ENCODE peak calls at places on chromosomes 3 and 15, in seven cellular contexts. S is HCT116, X is MM.1S, N is GM23338, B is PC-3, H is GM23248, O is OCI-LY7. V is an unnamed sample.

GRCh38 chr15:101615986-101616848 is 36.0 kb downstream of the TM2D3 start:
- DNase-seq in S (peak), X (no peak), N (peak), B (peak), H (peak), O (no peak), V (peak)

GRCh38 chr3:26920579-26920978 is 298.0 kb downstream of the LRRC3B start:
- DNase-seq in S (no peak), X (no peak), N (peak), B (no peak), H (no peak), O (no peak), V (no peak)

GRCh38 chr3:16484216-16484615 is 29.3 kb downstream of the RFTN1 start:
- DNase-seq in S (no peak), X (no peak), N (no peak), B (no peak), H (peak), O (no peak), V (peak)

GRCh38 chr15:62497356-62497755 is 332.3 kb upstream of the C2CD4B start:
- DNase-seq in S (no peak), X (no peak), N (no peak), B (no peak), H (peak), O (no peak), V (no peak)

GRCh38 chr3:12343091-12343494 is 54.2 kb downstream of the PPARG start:
- DNase-seq in S (no peak), X (no peak), N (no peak), B (peak), H (no peak), O (no peak), V (no peak)

GRCh38 chr15:91291673-91292072 is 191.6 kb downstream of the SV2B start:
- DNase-seq in S (peak), X (no peak), N (peak), B (no peak), H (no peak), O (peak), V (no peak)

GRCh38 chr3:32895701-32896100 is 55.7 kb upstream of the CCR4 start:
- DNase-seq in S (no peak), X (no peak), N (no peak), B (no peak), H (no peak), O (no peak), V (no peak)

GRCh38 chr3:175398676-175399075 is 539.5 kb downstream of the NAALADL2 start:
- DNase-seq in S (no peak), X (no peak), N (no peak), B (no peak), H (peak), O (no peak), V (no peak)

GRCh38 chr3:17850448-17850847 is 108.0 kb upstream of the TBC1D5 start:
- DNase-seq in S (no peak), X (no peak), N (no peak), B (no peak), H (peak), O (no peak), V (no peak)

GRCh38 chr3:112005091-112005672 is 6.5 kb downstream of the TAGLN3 start:
- DNase-seq in S (no peak), X (no peak), N (no peak), B (peak), H (peak), O (no peak), V (no peak)

GRCh38 chr15:83565553-83566159 is 88.3 kb upstream of the ADAMTSL3 start:
- DNase-seq in S (peak), X (peak), N (peak), B (peak), H (peak), O (peak), V (peak)

GRCh38 chr3:11601446-11602241 is 42.1 kb downstream of the VGLL4 start:
- DNase-seq in S (no peak), X (no peak), N (no peak), B (peak), H (peak), O (peak), V (no peak)

GRCh38 chr15:69478259-69478687 is 25.7 kb downstream of the RPLP1 start:
- DNase-seq in S (peak), X (peak), N (peak), B (peak), H (peak), O (peak), V (peak)

GRCh38 chr3:45088543-45088942 is 57.6 kb downstream of the CDCP1 start:
- DNase-seq in S (no peak), X (no peak), N (no peak), B (peak), H (no peak), O (no peak), V (no peak)

GRCh38 chr3:139506792-139507191 is 30.5 kb upstream of the RBP2 start:
- DNase-seq in S (no peak), X (no peak), N (peak), B (peak), H (no peak), O (no peak), V (peak)

GRCh38 chr3:43445820-43446219 is 159.5 kb downstream of the SNRK start:
- DNase-seq in S (no peak), X (no peak), N (peak), B (no peak), H (no peak), O (no peak), V (no peak)

GRCh38 chr3:63948995-63949394 is 36.8 kb upstream of the SCAANT1 start:
- DNase-seq in S (no peak), X (no peak), N (peak), B (no peak), H (peak), O (no peak), V (no peak)

GRCh38 chr15:77033729-77034619 is 36.9 kb downstream of the TSPAN3 start:
- DNase-seq in S (no peak), X (no peak), N (no peak), B (no peak), H (no peak), O (no peak), V (peak)

GRCh38 chr3:183664913-183665381 is 29.5 kb downstream of the KLHL24 start:
- DNase-seq in S (no peak), X (no peak), N (no peak), B (peak), H (peak), O (no peak), V (no peak)

GRCh38 chr3:46619845-46620778 is 7.8 kb downstream of the FAM240A start:
- DNase-seq in S (no peak), X (no peak), N (peak), B (no peak), H (peak), O (no peak), V (no peak)

GRCh38 chr15:57526076-57526475 is 65.6 kb upstream of the MYZAP start:
- DNase-seq in S (no peak), X (no peak), N (no peak), B (no peak), H (peak), O (no peak), V (no peak)

GRCh38 chr15:100103828-100104227 is 237.9 kb downstream of the ADAMTS17 start:
- DNase-seq in S (no peak), X (no peak), N (no peak), B (no peak), H (no peak), O (no peak), V (no peak)

GRCh38 chr3:29286841-29287240 is 6.0 kb downstream of the RBMS3 start:
- DNase-seq in S (no peak), X (no peak), N (no peak), B (no peak), H (peak), O (no peak), V (no peak)

GRCh38 chr3:178551916-178552321 is 15.7 kb downstream of the KCNMB2 start:
- DNase-seq in S (no peak), X (no peak), N (no peak), B (no peak), H (peak), O (no peak), V (peak)

GRCh38 chr3:100317928-100318327 is 16.6 kb upstream of the NIT2 start:
- DNase-seq in S (no peak), X (peak), N (no peak), B (no peak), H (no peak), O (no peak), V (no peak)

GRCh38 chr3:136277634-136278033 is 27.5 kb downstream of the PCCB start:
- DNase-seq in S (no peak), X (peak), N (peak), B (no peak), H (no peak), O (no peak), V (no peak)

GRCh38 chr15:32682569-32682968 is 35.2 kb upstream of the GREM1 start:
- DNase-seq in S (no peak), X (no peak), N (no peak), B (peak), H (peak), O (no peak), V (peak)

GRCh38 chr3:40645883-40646282 is 121.1 kb downstream of the ZNF621 start:
- DNase-seq in S (no peak), X (no peak), N (no peak), B (peak), H (no peak), O (no peak), V (peak)

GRCh38 chr3:51099794-51100542 is 285.1 kb upstream of the MANF start:
- DNase-seq in S (peak), X (no peak), N (peak), B (peak), H (peak), O (peak), V (peak)

GRCh38 chr3:197940745-197941384 is 9.1 kb upstream of the RPL35A start:
- DNase-seq in S (no peak), X (no peak), N (no peak), B (no peak), H (no peak), O (no peak), V (no peak)

GRCh38 chr3:31504230-31504629 is 28.5 kb upstream of the STT3B start:
- DNase-seq in S (no peak), X (no peak), N (no peak), B (no peak), H (no peak), O (no peak), V (no peak)

GRCh38 chr3:36476274-36476942 is 96.1 kb downstream of the STAC start:
- DNase-seq in S (no peak), X (no peak), N (no peak), B (no peak), H (peak), O (no peak), V (no peak)

GRCh38 chr3:168327836-168328235 is 232.1 kb upstream of the GOLIM4 start:
- DNase-seq in S (no peak), X (no peak), N (no peak), B (no peak), H (no peak), O (no peak), V (no peak)

GRCh38 chr3:146636881-146637280 is 31.7 kb upstream of the PLSCR5 start:
- DNase-seq in S (no peak), X (no peak), N (no peak), B (no peak), H (no peak), O (no peak), V (no peak)
- H2AFZ ChIP-seq in S (no peak), X (no peak), N (peak), B (no peak), H (no peak), O (no peak), V (no peak)

DNA sequence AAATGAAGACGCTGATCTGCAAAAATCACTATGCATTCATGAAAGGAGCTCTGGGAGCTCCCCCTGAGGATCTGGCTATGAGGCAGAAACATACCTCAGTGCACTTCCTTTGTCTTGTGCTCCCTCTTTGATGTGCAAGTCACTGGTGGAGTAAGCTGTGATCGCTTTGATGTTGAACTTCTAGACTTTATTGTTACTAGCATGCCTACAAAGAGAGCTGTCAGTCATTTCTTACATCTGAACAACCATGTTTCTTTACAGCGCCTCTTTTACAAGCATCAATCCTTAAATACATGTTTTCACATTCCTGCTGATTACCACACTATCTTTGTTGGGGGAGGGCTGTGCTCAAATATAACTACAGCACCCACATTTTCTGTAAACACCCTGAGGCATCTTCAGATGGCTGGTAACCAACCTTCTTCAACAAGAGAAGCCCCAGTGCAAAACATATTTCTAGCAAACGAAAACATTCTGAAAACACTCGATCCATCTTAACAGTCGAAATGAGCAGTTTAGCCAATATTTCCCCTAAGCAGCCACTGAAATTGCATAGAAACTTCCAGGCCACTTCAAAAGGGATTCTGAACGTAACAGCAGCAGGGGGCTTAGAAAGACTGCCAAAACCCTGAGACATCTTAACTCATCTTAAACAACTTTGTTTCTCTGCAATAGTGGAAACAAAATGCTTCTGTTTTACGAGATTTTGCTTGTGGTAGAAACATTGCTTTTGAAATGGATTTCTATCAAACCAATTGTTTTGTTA is 101.9 kb upstream of the ICE2 start:
- DNase-seq in S (no peak), X (no peak), N (peak), B (no peak), H (no peak), O (peak), V (no peak)
- TF ChIP-seq EZH2phosphoT487 in S (no peak), X (no peak), N (no peak), B (no peak), H (no peak), O (no peak), V (no peak)

GRCh38 chr3:141147657-141148056 is 84.0 kb upstream of the PXYLP1 start:
- DNase-seq in S (no peak), X (no peak), N (peak), B (peak), H (no peak), O (no peak), V (no peak)

GRCh38 chr3:141146979-141147470 is 84.6 kb upstream of the PXYLP1 start:
- DNase-seq in S (no peak), X (no peak), N (no peak), B (no peak), H (no peak), O (no peak), V (no peak)

GRCh38 chr3:141148169-141148568 is 83.5 kb upstream of the PXYLP1 start:
- DNase-seq in S (no peak), X (no peak), N (no peak), B (no peak), H (no peak), O (no peak), V (no peak)

GRCh38 chr3:141148770-141149169 is 82.9 kb upstream of the PXYLP1 start:
- DNase-seq in S (no peak), X (no peak), N (no peak), B (no peak), H (no peak), O (no peak), V (no peak)

GRCh38 chr3:141143546-141143945 is 88.1 kb upstream of the PXYLP1 start:
- DNase-seq in S (no peak), X (no peak), N (no peak), B (no peak), H (no peak), O (no peak), V (no peak)
- H2AFZ ChIP-seq in S (no peak), X (no peak), N (no peak), B (no peak), H (no peak), O (no peak), V (no peak)

DNA sequence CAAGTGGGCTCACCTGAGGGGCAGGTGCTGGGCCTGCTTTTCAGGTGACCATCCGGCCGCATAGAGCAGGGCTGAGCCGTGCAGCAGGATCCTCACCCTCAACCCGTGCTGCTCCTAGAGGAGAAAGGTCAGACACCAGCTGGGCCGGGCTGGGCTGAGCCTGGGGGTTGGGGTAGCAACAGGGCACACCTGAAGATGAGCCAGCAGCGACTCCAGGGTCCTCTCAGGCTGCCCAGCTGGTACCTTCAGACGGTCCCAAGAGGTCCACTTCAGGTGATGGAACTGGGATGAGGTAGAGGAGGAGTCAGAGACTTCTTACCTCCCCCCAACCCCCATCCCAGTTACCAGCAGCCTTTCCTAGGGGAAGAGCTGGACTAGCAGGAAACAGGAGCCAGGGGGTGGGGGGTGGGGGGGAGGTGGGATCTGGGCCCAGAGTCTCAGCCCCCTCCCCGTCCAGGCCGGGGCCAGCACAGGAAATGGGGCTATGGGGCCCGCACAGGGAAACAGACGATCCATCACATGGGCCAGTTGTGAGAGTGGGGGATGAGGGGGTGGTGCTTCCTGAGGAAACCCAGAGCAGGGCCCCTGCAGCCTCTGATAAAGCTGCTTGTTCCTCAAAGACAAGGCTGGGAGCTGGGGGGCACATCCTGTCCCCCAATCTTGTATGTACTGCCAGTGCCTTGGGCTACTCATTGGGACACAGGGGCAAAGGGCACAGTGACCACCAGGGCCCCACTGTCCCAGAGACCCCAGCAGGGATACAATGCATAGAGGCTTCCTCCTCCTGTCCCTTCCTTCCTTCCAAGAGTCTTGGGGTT is 3.0 kb downstream of the INKA1 start:
- DNase-seq in S (no peak), X (no peak), N (peak), B (no peak), H (no peak), O (peak), V (peak)
- TF ChIP-seq EZH2phosphoT487 in S (no peak), X (no peak), N (no peak), B (no peak), H (no peak), O (no peak), V (no peak)

DNA sequence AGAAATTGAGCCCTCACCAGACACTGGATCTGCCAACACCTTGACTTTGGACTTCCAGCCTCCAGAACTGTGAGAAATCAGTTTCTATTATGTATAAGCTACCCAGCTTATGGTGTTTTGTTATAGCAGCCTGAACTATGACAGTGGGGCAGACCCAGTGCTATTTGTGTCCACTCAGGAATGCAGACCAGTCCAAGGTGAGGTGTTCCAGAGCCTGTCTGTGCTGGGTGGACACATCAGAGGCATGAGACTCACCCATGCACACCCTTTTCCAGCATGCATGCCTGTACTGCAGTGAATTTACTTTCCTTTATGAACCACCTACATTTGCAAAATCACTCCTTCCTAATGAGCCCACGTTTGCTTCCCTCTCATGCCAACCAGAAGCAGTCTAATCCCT is 27.6 kb upstream of the DET1 start:
- DNase-seq in S (no peak), X (no peak), N (no peak), B (no peak), H (no peak), O (no peak), V (no peak)
- H2AFZ ChIP-seq in S (no peak), X (no peak), N (peak), B (no peak), H (no peak), O (no peak), V (no peak)

DNA sequence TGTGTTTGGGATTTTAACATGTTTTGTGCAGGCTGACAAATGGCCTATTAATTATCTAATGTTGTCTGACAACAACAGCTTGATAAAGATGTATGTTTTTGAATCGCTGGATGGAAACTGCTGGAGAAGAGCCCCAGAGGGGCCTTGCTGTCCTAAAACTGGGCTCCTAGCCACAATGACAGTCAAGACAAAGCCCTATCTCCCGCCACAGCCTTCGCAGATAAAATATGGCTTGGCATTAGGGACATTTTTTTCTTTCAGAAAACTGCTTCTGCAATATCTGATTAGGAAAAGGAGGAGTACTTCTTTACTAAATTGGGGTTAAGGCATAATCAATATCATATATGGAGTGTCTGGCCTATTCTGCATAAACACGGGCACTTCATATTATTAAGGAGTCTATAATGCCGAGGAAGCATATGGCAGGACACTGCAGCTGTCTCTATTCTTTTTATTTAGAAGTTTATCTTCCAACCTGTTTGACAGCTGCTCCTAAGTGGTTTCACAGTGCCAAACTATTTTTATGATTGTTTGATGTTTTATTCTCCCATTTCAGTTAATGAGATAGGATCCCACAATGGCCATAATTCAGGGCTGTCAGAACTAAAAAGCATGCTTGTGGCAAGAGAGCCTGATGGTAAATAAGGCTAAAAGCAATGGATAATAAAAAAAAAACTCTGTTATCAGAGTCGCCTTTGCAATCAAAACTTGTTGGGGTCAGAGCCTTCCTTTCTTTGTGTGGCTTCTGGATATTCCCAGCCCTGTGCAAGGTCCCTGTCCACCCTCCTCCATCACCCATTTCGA is 210.1 kb downstream of the MECOM start:
- DNase-seq in S (no peak), X (no peak), N (no peak), B (peak), H (no peak), O (no peak), V (no peak)
- TF ChIP-seq EZH2phosphoT487 in S (no peak), X (no peak), N (no peak), B (no peak), H (no peak), O (no peak), V (no peak)